ENCODE peak calls at places on chromosomes 13 and 19, in nine cellular contexts. W is mucosa of descending colon, G is astrocyte of the spinal cord, B is cardiac muscle cell, Q is choroid plexus epithelial cell, D is WERI-Rb-1, F is AG09319, L is H1, P is GM13977. E is an unnamed sample.

GRCh38 chr19:8512115-8512967 is 1.6 kb downstream of the ZNF414 start:
- DNase-seq in W (peak), D (no peak), F (no peak), B (peak), Q (peak), L (peak), G (no peak), P (no peak), E (no peak)

GRCh38 chr19:44593294-44593693 is 20.1 kb upstream of the IGSF23 start:
- DNase-seq in D (no peak), Q (no peak), B (no peak), F (no peak), L (no peak), G (no peak), P (no peak), W (no peak), E (no peak)

GRCh38 chr13:102726430-102726829 is 31.6 kb upstream of the METTL21C start:
- DNase-seq in W (no peak), B (no peak), F (no peak), D (peak), P (no peak), G (peak), L (no peak), Q (peak), E (no peak)

GRCh38 chr13:99103536-99103935 is 97.1 kb upstream of the UBAC2 start:
- DNase-seq in B (peak), L (no peak), P (no peak), D (peak), G (no peak), Q (peak), W (no peak), F (no peak), E (peak)

GRCh38 chr19:4575267-4575793 is 15.8 kb upstream of the SEMA6B start:
- DNase-seq in L (peak), G (peak), B (peak), P (no peak), F (peak), W (no peak), Q (peak), D (no peak), E (peak)

GRCh38 chr13:99857738-99858137 is 113.8 kb downstream of the ZIC5 start:
- DNase-seq in Q (no peak), G (no peak), L (no peak), P (no peak), B (no peak), D (no peak), W (no peak), F (no peak), E (no peak)

GRCh38 chr19:43450545-43450997 is 14.8 kb downstream of the LYPD3 start:
- DNase-seq in G (peak), P (no peak), L (no peak), B (peak), W (no peak), F (no peak), Q (peak), D (no peak), E (no peak)

GRCh38 chr13:91123456-91124127 is 223.9 kb upstream of the MIR17HG start:
- DNase-seq in Q (no peak), P (no peak), F (no peak), B (peak), D (no peak), W (no peak), G (no peak), L (no peak), E (no peak)

GRCh38 chr19:772730-773436 is 22.0 kb downstream of the MISP start:
- DNase-seq in L (no peak), W (no peak), D (peak), F (no peak), P (no peak), G (no peak), Q (no peak), B (no peak), E (no peak)

GRCh38 chr13:24232474-24232873 is 72.0 kb downstream of the SPATA13 start:
- DNase-seq in D (no peak), F (no peak), W (no peak), L (no peak), G (no peak), P (no peak), Q (no peak), B (no peak), E (no peak)

GRCh38 chr13:100765021-100765420 is 90.4 kb upstream of the TMTC4 start:
- DNase-seq in D (no peak), L (no peak), G (no peak), P (no peak), B (no peak), Q (no peak), F (no peak), W (no peak), E (no peak)

GRCh38 chr19:48190288-48191284 is 20.1 kb downstream of the ZSWIM9 start:
- DNase-seq in B (peak), L (peak), P (peak), F (no peak), W (no peak), Q (peak), D (no peak), G (peak), E (peak)

GRCh38 chr13:81406639-81407292 is 1065.8 kb upstream of the SPRY2 start:
- DNase-seq in G (no peak), B (no peak), P (no peak), W (no peak), Q (no peak), L (no peak), D (no peak), F (no peak), E (no peak)

GRCh38 chr13:111474136-111475002 is 153.9 kb downstream of the TEX29 start:
- DNase-seq in W (no peak), B (peak), L (peak), Q (peak), P (peak), G (peak), D (peak), F (no peak), E (no peak)

GRCh38 chr13:112730157-112730671 is 40.4 kb downstream of the ATP11A start:
- DNase-seq in D (no peak), P (no peak), F (no peak), B (no peak), L (no peak), W (no peak), G (no peak), Q (peak), E (no peak)

GRCh38 chr19:4678881-4679379 is 8.8 kb upstream of the MYDGF start:
- DNase-seq in P (no peak), L (peak), D (peak), G (peak), Q (peak), F (no peak), W (no peak), B (no peak), E (peak)

GRCh38 chr13:76425930-76426329 is 460.3 kb downstream of the KCTD12 start:
- DNase-seq in W (no peak), D (peak), L (no peak), G (peak), P (no peak), F (peak), Q (peak), B (peak), E (no peak)

GRCh38 chr19:11261902-11262839 is at the start of gene DOCK6:
- DNase-seq in D (peak), L (no peak), F (no peak), W (peak), P (peak), G (no peak), B (no peak), Q (no peak), E (peak)

GRCh38 chr19:524062-524674 is 7.4 kb upstream of the CDC34 start:
- DNase-seq in Q (no peak), D (no peak), P (no peak), F (no peak), G (no peak), B (no peak), L (no peak), W (no peak), E (peak)

GRCh38 chr13:33022986-33023385 is 6.8 kb downstream of the KL start:
- DNase-seq in L (no peak), P (no peak), B (no peak), Q (no peak), W (no peak), F (no peak), G (no peak), D (no peak), E (no peak)

GRCh38 chr19:14460935-14461334 is 14.2 kb downstream of the PTGER1 start:
- DNase-seq in D (no peak), B (no peak), W (no peak), L (no peak), P (no peak), Q (no peak), F (no peak), G (no peak), E (no peak)

GRCh38 chr19:47649588-47649987 is 40.7 kb downstream of the BICRA start:
- DNase-seq in B (no peak), W (no peak), D (no peak), F (no peak), P (no peak), Q (no peak), G (no peak), L (no peak), E (no peak)

GRCh38 chr19:55528030-55528801 is 8.7 kb downstream of the SBK2 start:
- DNase-seq in L (no peak), W (no peak), D (peak), B (peak), P (no peak), G (peak), Q (peak), F (no peak), E (peak)
- TF ChIP-seq CTCF in L (no peak), W (no peak), D (no peak), B (no peak), P (no peak), G (peak), Q (peak), F (peak), E (no peak)

GRCh38 chr19:50401505-50402450 is 17.0 kb upstream of the SPIB start:
- DNase-seq in G (no peak), F (no peak), B (no peak), D (no peak), P (no peak), L (no peak), Q (no peak), W (no peak), E (no peak)
- TF ChIP-seq CTCF in G (no peak), F (no peak), B (no peak), D (no peak), P (no peak), L (no peak), Q (no peak), W (no peak), E (no peak)

GRCh38 chr19:2540646-2541454 is 64.9 kb downstream of the GADD45B start:
- DNase-seq in F (peak), G (peak), P (no peak), W (peak), B (peak), Q (peak), L (peak), D (no peak), E (peak)
- TF ChIP-seq CTCF in F (peak), G (peak), P (no peak), W (no peak), B (peak), Q (peak), L (peak), D (no peak), E (no peak)

GRCh38 chr19:30695171-30695875 is 323.1 kb downstream of the ZNF536 start:
- DNase-seq in P (no peak), Q (no peak), D (no peak), F (no peak), G (no peak), B (no peak), L (no peak), W (no peak), E (peak)
- TF ChIP-seq CTCF in P (no peak), Q (no peak), D (no peak), F (no peak), G (no peak), B (no peak), L (peak), W (no peak), E (peak)

GRCh38 chr13:38763446-38764381 is 76.8 kb downstream of the FREM2 start:
- DNase-seq in G (peak), L (peak), Q (peak), F (peak), B (peak), W (no peak), D (peak), P (peak), E (no peak)
- TF ChIP-seq CTCF in G (peak), L (peak), Q (peak), F (peak), B (peak), W (no peak), D (peak), P (peak), E (peak)

DNA sequence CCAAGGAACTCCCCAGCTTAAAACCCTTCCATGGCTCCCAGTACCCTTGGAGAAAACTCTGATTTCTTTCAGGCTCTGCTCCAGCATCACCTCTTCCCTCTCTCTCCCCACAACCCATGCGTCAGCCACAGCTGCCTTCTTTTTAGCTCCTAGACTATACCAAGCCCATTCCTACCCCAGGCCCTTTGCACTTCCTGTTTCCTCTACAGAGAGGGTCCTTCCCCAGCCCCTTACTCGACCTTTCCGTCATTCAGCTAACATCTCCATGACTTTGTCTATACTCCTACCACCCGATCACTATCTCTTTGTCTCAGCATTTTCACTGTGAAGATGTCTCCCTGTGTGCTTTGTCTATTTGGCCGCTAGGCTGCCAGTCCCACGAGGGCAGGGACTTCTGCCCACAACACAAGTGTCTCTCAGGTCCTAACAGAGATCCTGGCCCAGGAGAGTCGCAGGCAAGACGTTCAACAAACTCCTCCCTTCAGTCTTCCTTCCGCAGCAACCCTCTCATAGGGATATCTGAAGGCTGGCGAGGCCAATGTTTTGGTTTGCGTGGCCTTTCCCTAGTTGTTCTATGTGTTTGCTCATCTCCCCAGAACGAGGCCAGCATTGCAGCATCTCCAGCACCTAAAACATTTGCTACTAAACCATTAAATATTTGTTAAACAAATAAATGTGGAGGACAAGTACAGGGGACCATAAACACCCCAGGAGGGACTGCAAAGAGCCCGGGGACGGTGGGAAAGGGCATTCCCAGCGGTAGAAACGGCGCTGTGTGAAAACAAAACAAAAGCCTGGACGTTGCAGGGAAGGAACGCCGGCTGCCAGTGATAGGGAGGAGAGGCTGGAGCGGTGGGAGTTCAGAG is 816 bp downstream of the CCNP start:
- DNase-seq in B (no peak), F (no peak), P (no peak), Q (peak), D (no peak), L (no peak), G (peak), W (no peak), E (no peak)
- TF ChIP-seq CTCF in B (no peak), F (peak), P (peak), Q (peak), D (no peak), L (no peak), G (peak), W (no peak), E (no peak)

DNA sequence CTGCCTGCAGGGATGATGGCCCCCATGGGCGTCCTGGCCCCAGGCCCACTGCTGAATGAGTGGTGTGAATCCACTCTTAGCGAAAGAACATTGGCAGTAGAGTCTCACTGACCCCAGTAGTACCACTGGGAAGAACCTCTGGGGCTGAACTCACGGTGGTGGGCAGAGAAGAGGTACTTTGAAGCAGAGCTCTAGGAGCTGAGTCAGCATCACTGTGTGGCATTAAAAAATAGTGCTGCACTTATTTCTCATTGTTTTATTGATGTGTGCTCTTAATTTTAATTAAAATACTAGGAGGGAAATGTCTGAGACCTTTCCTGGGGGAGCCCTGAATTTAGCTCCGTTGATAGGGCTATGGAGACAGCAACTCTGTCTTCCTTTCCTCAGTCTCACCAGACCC is 61.3 kb downstream of the CBY2 start:
- DNase-seq in W (no peak), F (no peak), B (no peak), Q (no peak), D (no peak), P (no peak), L (no peak), G (no peak), E (no peak)
- TF ChIP-seq CTCF in W (no peak), F (no peak), B (no peak), Q (no peak), D (no peak), P (no peak), L (no peak), G (no peak), E (no peak)

GRCh38 chr19:45774765-45775164 is 5.7 kb upstream of the SIX5 start:
- DNase-seq in W (peak), F (no peak), L (peak), Q (no peak), B (no peak), D (no peak), P (no peak), G (no peak), E (no peak)
- TF ChIP-seq CTCF in W (no peak), F (no peak), L (peak), Q (no peak), B (no peak), D (no peak), P (no peak), G (no peak), E (no peak)

GRCh38 chr13:53174550-53174949 is 145.9 kb downstream of the OLFM4 start:
- DNase-seq in D (no peak), L (no peak), B (peak), W (no peak), G (no peak), F (no peak), Q (no peak), P (no peak), E (no peak)
- TF ChIP-seq CTCF in D (no peak), L (no peak), B (no peak), W (no peak), G (no peak), F (no peak), Q (no peak), P (no peak), E (no peak)